ENCODE peak calls at places on chromosomes 16 and 17, in five cellular contexts. R is fibroblast of the conjunctiva, F is hepatocyte, Q is pancreas, C is RWPE1. G is an unnamed sample.

GRCh38 chr17:63881935-63882601 is at the start of gene GH2:
- DNase-seq in R (no peak), F (peak), Q (peak), C (peak), G (peak)

GRCh38 chr17:31444026-31444425 is 52.6 kb downstream of the RAB11FIP4 start:
- DNase-seq in F (no peak), Q (no peak), R (no peak), C (no peak), G (no peak)

GRCh38 chr16:22728167-22728836 is 85.7 kb upstream of the HS3ST2 start:
- DNase-seq in C (no peak), F (no peak), R (no peak), Q (no peak), G (no peak)

GRCh38 chr16:27245276-27246231 is 23.0 kb downstream of the NSMCE1 start:
- DNase-seq in C (peak), F (no peak), R (peak), Q (no peak), G (peak)

GRCh38 chr16:84603115-84603816 is 14.6 kb downstream of the COTL1 start:
- DNase-seq in F (peak), Q (peak), C (peak), R (peak), G (peak)

GRCh38 chr17:38852771-38853291 is 690 bp downstream of the RPL23 start:
- DNase-seq in Q (no peak), F (no peak), R (no peak), C (no peak), G (no peak)

GRCh38 chr16:1870365-1871082 is 1.4 kb downstream of the MEIOB start:
- DNase-seq in Q (no peak), C (peak), F (peak), R (no peak), G (peak)

GRCh38 chr16:81568749-81569087 is 124.1 kb downstream of the CMIP start:
- DNase-seq in R (no peak), F (no peak), Q (no peak), C (no peak), G (no peak)

GRCh38 chr16:87178977-87179376 is 138.2 kb downstream of the C16orf95 start:
- DNase-seq in Q (no peak), F (no peak), R (no peak), C (peak), G (peak)

G was measured in EL.